ENCODE peak calls at places on chromosomes 16 and 17, in ten cellular contexts. G is left kidney, N is ELR, H is heart right ventricle, O is H9, U is anterior cingulate cortex, Z is gastrocnemius medialis, R is neural crest cell, L is lower leg skin, W is bronchial epithelial cell. S is an unnamed sample.

GRCh38 chr17:13003454-13003851 is 14.4 kb downstream of the ELAC2 start:
- DNase-seq in O (no peak), H (no peak), R (no peak), U (no peak), N (no peak), L (no peak), G (no peak), Z (no peak), W (no peak), S (no peak)

GRCh38 chr16:6573577-6573976 is 759.1 kb upstream of the RBFOX1 start:
- DNase-seq in G (peak; percentile 81), O (peak; percentile 74), U (peak; percentile 67), N (no peak), R (peak; percentile 28), Z (no peak), L (no peak), W (no peak), H (no peak), S (no peak)

GRCh38 chr17:40317345-40317873 is 8.4 kb downstream of the RARA start:
- DNase-seq in U (no peak), W (peak; percentile 75), O (peak; percentile 85), R (peak; percentile 61), G (peak; percentile 73), Z (peak; percentile 78), H (peak; percentile 65), L (no peak), N (peak; percentile 87), S (no peak)

GRCh38 chr17:18008496-18009268 is 30.3 kb downstream of the ATPAF2 start:
- DNase-seq in O (no peak), L (no peak), G (no peak), R (no peak), H (no peak), N (peak; percentile 91), Z (no peak), W (peak; percentile 76), U (no peak), S (no peak)

GRCh38 chr16:89408315-89408714 is 82.0 kb downstream of the ANKRD11 start:
- DNase-seq in G (no peak), H (peak; percentile 36), O (no peak), U (no peak), Z (peak; percentile 81), R (no peak), N (no peak), L (no peak), W (no peak), S (no peak)

GRCh38 chr16:24409045-24409444 is 130.3 kb upstream of the RBBP6 start:
- DNase-seq in H (no peak), Z (no peak), R (no peak), N (peak; percentile 38), W (no peak), U (no peak), O (peak; percentile 43), G (peak; percentile 7), L (no peak), S (no peak)

GRCh38 chr16:26578748-26579147 is 488.0 kb upstream of the C16orf82 start:
- DNase-seq in W (no peak), L (no peak), U (no peak), N (no peak), H (no peak), Z (no peak), R (no peak), O (no peak), G (no peak), S (no peak)

GRCh38 chr16:1425616-1426370 is 5.1 kb upstream of the PERCC1 start:
- DNase-seq in N (no peak), W (no peak), Z (no peak), R (no peak), H (no peak), U (no peak), O (no peak), G (no peak), L (no peak), S (no peak)

GRCh38 chr17:33234930-33235685 is 58.0 kb downstream of the ASIC2 start:
- DNase-seq in L (peak; percentile 65), G (no peak), H (peak; percentile 48), N (peak; percentile 56), U (peak; percentile 5), Z (peak; percentile 26), R (no peak), W (peak; percentile 97), O (no peak), S (no peak)

GRCh38 chr17:30808785-30809286 is 15.7 kb downstream of the CRLF3 start:
- DNase-seq in N (no peak), L (no peak), U (no peak), R (no peak), Z (no peak), G (no peak), O (no peak), H (no peak), W (no peak), S (no peak)

GRCh38 chr17:5500247-5500803 is 14.0 kb downstream of the MIS12 start:
- DNase-seq in W (no peak), N (peak; percentile 21), Z (no peak), O (peak; percentile 50), H (no peak), R (no peak), U (no peak), L (no peak), G (peak; percentile 75), S (no peak)

GRCh38 chr16:51508813-51509212 is 357.7 kb upstream of the SALL1 start:
- DNase-seq in L (peak; percentile 33), N (no peak), Z (no peak), G (no peak), R (no peak), U (no peak), H (no peak), W (no peak), O (no peak), S (no peak)

GRCh38 chr16:68377667-68378420 is 67.0 kb downstream of the PRMT7 start:
- DNase-seq in N (no peak), H (no peak), Z (no peak), U (no peak), R (no peak), L (no peak), G (peak; percentile 85), W (peak; percentile 56), O (no peak), S (no peak)

GRCh38 chr16:68190745-68191510 is 45.0 kb downstream of the ESRP2 start:
- DNase-seq in W (no peak), Z (no peak), G (no peak), N (peak; percentile 16), O (no peak), R (no peak), L (no peak), H (no peak), U (peak; percentile 44), S (no peak)

GRCh38 chr16:3642397-3643094 is 11.9 kb upstream of the DNASE1 start:
- DNase-seq in N (peak; percentile 32), G (peak; percentile 48), W (peak; percentile 72), O (no peak), Z (no peak), L (no peak), U (no peak), R (no peak), H (no peak), S (no peak)

GRCh38 chr17:41873559-41874292 is 8.5 kb upstream of the KLHL11 start:
- DNase-seq in L (no peak), W (no peak), G (no peak), Z (no peak), O (no peak), N (no peak), R (no peak), U (no peak), H (no peak), S (no peak)

GRCh38 chr16:6827272-6827671 is 505.4 kb upstream of the RBFOX1 start:
- DNase-seq in R (no peak), U (no peak), N (no peak), O (no peak), G (no peak), W (no peak), L (no peak), Z (no peak), H (peak; percentile 7), S (no peak)

GRCh38 chr16:8600144-8600856 is 10.0 kb upstream of the TMEM114 start:
- DNase-seq in G (peak; percentile 49), W (no peak), N (no peak), O (no peak), R (no peak), U (no peak), H (no peak), L (no peak), Z (no peak), S (no peak)

GRCh38 chr16:55301385-55302008 is 22.5 kb upstream of the IRX6 start:
- DNase-seq in N (no peak), L (no peak), G (peak; percentile 69), O (no peak), Z (no peak), H (no peak), R (no peak), W (no peak), U (no peak), S (no peak)

GRCh38 chr16:50360779-50361178 is 8.0 kb downstream of the BRD7 start:
- DNase-seq in H (no peak), G (no peak), U (no peak), W (peak; percentile 11), R (no peak), L (no peak), O (no peak), N (peak; percentile 3), Z (no peak), S (no peak)

GRCh38 chr17:51647873-51648272 is 387.5 kb downstream of the UTP18 start:
- DNase-seq in L (no peak), N (no peak), R (no peak), O (no peak), G (no peak), Z (no peak), W (peak; percentile 79), U (no peak), H (no peak), S (no peak)